ENCODE peak calls at places on chromosomes 4 and X, in seven cellular contexts. Y is neuronal stem cell, L is mesenchymal stem cell, I is H9, F is IMR-90, X is mesendoderm, O is H1. T is an unnamed sample.
A peak's percentile ranks its signal among the peaks of the same experiment; 100 is the strongest.

GRCh38 chr4:120466429-120466828 is 399.8 kb upstream of the MAD2L1 start:
- DNase-seq in Y (peak; percentile 57), L (no peak), I (peak; percentile 65), F (no peak), X (peak; percentile 97), O (peak; percentile 48), T (no peak)

GRCh38 chr4:136392576-136392975 is 1139.7 kb downstream of the PCDH18 start:
- DNase-seq in Y (no peak), L (peak; percentile 16), I (no peak), F (peak; percentile 54), X (no peak), O (no peak), T (no peak)

GRCh38 chr4:9942921-9943600 is 78.2 kb downstream of the SLC2A9 start:
- DNase-seq in Y (no peak), L (no peak), I (no peak), F (no peak), X (no peak), O (peak; percentile 26), T (no peak)

GRCh38 chr4:138910201-138910913 is 105.2 kb upstream of the NOCT start:
- DNase-seq in Y (no peak), L (peak; percentile 90), I (no peak), F (peak; percentile 55), X (no peak), O (no peak), T (no peak)

GRCh38 chr4:17174751-17175150 is 276.3 kb upstream of the LDB2 start:
- DNase-seq in Y (no peak), L (no peak), I (no peak), F (no peak), X (no peak), O (no peak), T (no peak)

GRCh38 chr4:156328882-156329281 is 375.2 kb upstream of the CTSO start:
- DNase-seq in Y (no peak), L (no peak), I (no peak), F (no peak), X (no peak), O (no peak), T (no peak)

GRCh38 chrX:129719268-129719667 is 19.5 kb upstream of the XPNPEP2 start:
- DNase-seq in Y (no peak), L (no peak), I (no peak), F (no peak), X (no peak), O (no peak), T (no peak)

GRCh38 chr4:70334681-70335080 is at the start of gene CABS1:
- DNase-seq in Y (no peak), L (no peak), I (no peak), F (no peak), X (no peak), O (no peak), T (no peak)

GRCh38 chrX:44958480-44958879 is 85.5 kb downstream of the KDM6A start:
- DNase-seq in Y (no peak), L (no peak), I (no peak), F (no peak), X (no peak), O (no peak), T (no peak)

GRCh38 chrX:53831662-53832635 is 145.4 kb upstream of the HUWE1 start:
- DNase-seq in Y (peak; percentile 2), L (peak; percentile 15), I (peak; percentile 58), F (peak; percentile 7), X (peak; percentile 69), O (peak; percentile 48), T (peak; percentile 28)

GRCh38 chr4:76781698-76782595 is 116.0 kb downstream of the SOWAHB start:
- DNase-seq in Y (no peak), L (peak; percentile 99), I (peak; percentile 47), F (peak; percentile 98), X (peak; percentile 72), O (no peak), T (peak; percentile 65)

GRCh38 chr4:169618286-169618685 is 2.1 kb upstream of the CLCN3 start:
- DNase-seq in Y (no peak), L (peak; percentile 77), I (no peak), F (peak; percentile 41), X (no peak), O (no peak), T (peak; percentile 40)

GRCh38 chr4:151921811-151922210 is 161.0 kb upstream of the GATB start:
- DNase-seq in Y (no peak), L (no peak), I (no peak), F (peak; percentile 46), X (no peak), O (no peak), T (no peak)

GRCh38 chr4:77167173-77167572 is 10.2 kb downstream of the CCNG2 start:
- DNase-seq in Y (no peak), L (no peak), I (no peak), F (no peak), X (no peak), O (no peak), T (no peak)

GRCh38 chr4:83981156-83981555 is 445.2 kb downstream of the GPAT3 start:
- DNase-seq in Y (no peak), L (no peak), I (no peak), F (no peak), X (no peak), O (no peak), T (no peak)

GRCh38 chrX:24131476-24131875 is 18.1 kb upstream of the ZFX start:
- DNase-seq in Y (no peak), L (no peak), I (no peak), F (peak; percentile 22), X (no peak), O (no peak), T (no peak)

GRCh38 chr4:168857546-168858314 is 152.3 kb downstream of the CBR4 start:
- DNase-seq in Y (no peak), L (peak; percentile 75), I (no peak), F (peak; percentile 94), X (no peak), O (no peak), T (no peak)

GRCh38 chrX:132031867-132032266 is 8.8 kb downstream of the STK26 start:
- DNase-seq in Y (no peak), L (no peak), I (no peak), F (no peak), X (no peak), O (no peak), T (no peak)

GRCh38 chrX:132037479-132037993 is 14.4 kb downstream of the STK26 start:
- DNase-seq in Y (no peak), L (no peak), I (no peak), F (no peak), X (peak; percentile 28), O (no peak), T (no peak)

GRCh38 chrX:132034648-132035047 is 11.5 kb downstream of the STK26 start:
- DNase-seq in Y (no peak), L (no peak), I (no peak), F (no peak), X (peak; percentile 63), O (no peak), T (no peak)

GRCh38 chrX:132030264-132030663 is 7.2 kb downstream of the STK26 start:
- DNase-seq in Y (no peak), L (no peak), I (no peak), F (no peak), X (no peak), O (no peak), T (no peak)

DNA sequence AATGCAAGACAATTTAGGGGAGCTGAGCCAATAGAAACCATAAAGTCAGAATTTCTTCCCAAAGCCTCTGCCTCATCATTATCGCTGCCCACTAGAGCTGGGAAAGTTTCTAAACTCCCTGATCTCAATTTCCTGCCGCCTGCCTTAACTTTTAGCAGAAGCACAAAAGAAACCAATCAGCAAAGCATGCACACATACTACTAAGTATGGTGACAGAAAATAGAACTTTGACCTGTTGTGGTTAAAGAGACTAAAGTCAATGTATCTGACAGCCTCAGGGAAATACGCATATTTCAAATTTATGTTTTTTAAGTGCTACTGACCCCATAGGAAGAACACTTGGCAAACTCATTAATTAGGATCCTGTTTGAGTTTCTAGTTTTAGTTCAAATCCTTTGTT is 10.1 kb downstream of the STK26 start:
- DNase-seq in Y (no peak), L (peak; percentile 48), I (no peak), F (no peak), X (no peak), O (no peak), T (no peak)
- H3K4me1 ChIP-seq in Y (no peaks in the 10 kb centered on the region), L (no peaks in the 10 kb centered on the region), I (peaks cover 15% of the 10 kb centered on the region), F (no peaks in the 10 kb centered on the region), X (peaks cover 4% of the 10 kb centered on the region), O (peaks cover 2% of the 10 kb centered on the region), T (no peaks in the 10 kb centered on the region)

DNA sequence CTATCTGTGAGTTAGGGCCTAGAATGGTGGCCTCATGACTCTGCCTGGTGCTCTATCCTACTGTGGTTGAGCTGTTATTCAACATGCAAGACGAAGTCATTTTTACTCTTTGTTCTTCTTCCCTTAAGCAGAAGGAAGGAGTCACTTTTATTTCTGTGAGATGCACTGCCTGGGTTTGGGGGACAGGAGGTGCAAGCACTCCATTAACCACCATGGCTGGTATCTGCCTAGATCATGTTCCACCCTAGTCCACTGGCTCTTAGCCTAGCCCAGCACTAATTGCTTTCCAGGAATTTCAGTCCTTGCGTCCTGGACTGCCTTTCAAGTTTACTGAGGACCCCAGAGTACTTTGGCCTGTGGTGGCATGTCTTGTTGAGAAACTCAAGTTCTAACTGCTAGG is 1182.7 kb downstream of the FSTL5 start:
- DNase-seq in Y (no peak), L (no peak), I (no peak), F (no peak), X (peak; percentile 6), O (no peak), T (no peak)
- H2BK5ac ChIP-seq in Y (no peak overlapping the region), L (no peak overlapping the region), I (no peak overlapping the region), F (no peak overlapping the region), X (no peak overlapping the region), O (no peak overlapping the region), T (no peak overlapping the region)

GRCh38 chr4:123234966-123235365 is 161.6 kb upstream of the SPRY1 start:
- DNase-seq in Y (no peak), L (no peak), I (no peak), F (no peak), X (no peak), O (no peak), T (no peak)
- H3K4me1 ChIP-seq in Y (peaks cover 12% of the 10 kb centered on the region), L (no peaks in the 10 kb centered on the region), I (peaks cover 4% of the 10 kb centered on the region), F (peaks cover 14% of the 10 kb centered on the region), X (peaks cover 8% of the 10 kb centered on the region), O (no peaks in the 10 kb centered on the region), T (no peaks in the 10 kb centered on the region)

GRCh38 chr4:67581208-67581857 is 22.8 kb downstream of the STAP1 start:
- DNase-seq in Y (no peak), L (no peak), I (no peak), F (no peak), X (no peak), O (no peak), T (no peak)
- H2BK5ac ChIP-seq in Y (no peak overlapping the region), L (no peak overlapping the region), I (no peak overlapping the region), F (no peak overlapping the region), X (no peak overlapping the region), O (no peak overlapping the region), T (no peak overlapping the region)

DNA sequence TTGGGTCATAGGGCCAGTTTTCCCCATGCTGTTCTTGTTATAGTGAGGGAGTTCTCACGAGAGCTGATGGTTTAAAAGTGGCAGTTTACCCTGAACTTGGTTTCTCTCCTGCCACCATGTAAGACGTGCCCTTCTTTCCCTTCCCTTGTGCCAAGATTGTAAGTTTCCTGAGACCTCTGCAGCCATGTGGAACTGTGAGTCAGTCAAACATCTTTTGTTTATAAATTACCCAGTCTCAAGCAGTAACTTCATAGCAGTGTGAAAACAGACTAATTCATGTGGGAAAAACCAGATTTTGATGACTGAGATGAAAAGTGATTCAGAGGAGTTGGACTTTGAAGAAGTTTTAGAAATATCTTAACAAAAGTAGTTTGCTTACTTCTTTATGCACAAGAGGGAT is 101.4 kb downstream of the ARHGAP10 start:
- DNase-seq in Y (no peak), L (peak; percentile 82), I (no peak), F (peak; percentile 82), X (no peak), O (no peak), T (no peak)
- H3K4me1 ChIP-seq in Y (no peaks in the 10 kb centered on the region), L (peaks cover 11% of the 10 kb centered on the region), I (no peaks in the 10 kb centered on the region), F (peaks cover 27% of the 10 kb centered on the region), X (no peaks in the 10 kb centered on the region), O (no peaks in the 10 kb centered on the region), T (peaks cover 10% of the 10 kb centered on the region)